ENCODE peak calls at places on chromosomes 5 and 9, in nine cellular contexts. I, K, A, E, L, N, Y, S and Z are unnamed samples.
A peak's percentile ranks its signal among the peaks of the same experiment; 100 is the strongest.

GRCh38 chr5:137470111-137470920 is 28.8 kb downstream of the SPOCK1 start:
- DNase-seq in A (no peak), N (peak; percentile 93), S (no peak), L (no peak), E (peak; percentile 100), K (peak; percentile 81), I (peak; percentile 94), Y (no peak), Z (no peak)

GRCh38 chr9:36276840-36277239 is 18.6 kb upstream of the GNE start:
- DNase-seq in L (no peak), E (peak; percentile 74), Y (no peak), I (peak; percentile 90), N (peak; percentile 54), K (no peak), S (peak; percentile 5), A (no peak), Z (no peak)

GRCh38 chr9:104944356-104944755 is 16.4 kb upstream of the ABCA1 start:
- DNase-seq in I (peak; percentile 70), Y (no peak), K (no peak), E (no peak), S (no peak), L (no peak), A (no peak), N (no peak), Z (no peak)

GRCh38 chr9:93726147-93726546 is 149.8 kb downstream of the PHF2 start:
- DNase-seq in N (no peak), I (no peak), S (no peak), A (no peak), E (no peak), Y (no peak), L (no peak), K (no peak), Z (no peak)

GRCh38 chr9:21994996-21995651 is 533 bp downstream of the CDKN2B-AS1 start:
- DNase-seq in E (peak; percentile 68), L (peak; percentile 88), K (peak; percentile 66), Y (peak; percentile 74), I (peak; percentile 69), N (no peak), S (peak; percentile 36), A (peak; percentile 69), Z (peak; percentile 89)

GRCh38 chr5:172910828-172911627 is 48.2 kb upstream of the RPL26L1 start:
- DNase-seq in S (no peak), K (peak; percentile 94), A (peak; percentile 55), L (peak; percentile 83), N (no peak), E (peak; percentile 98), Y (peak; percentile 29), I (peak; percentile 96), Z (peak; percentile 89)

GRCh38 chr5:77356740-77357139 is 135.4 kb downstream of the WDR41 start:
- DNase-seq in N (peak; percentile 46), K (no peak), S (no peak), I (peak; percentile 65), A (no peak), L (no peak), Y (no peak), E (peak; percentile 78), Z (no peak)

GRCh38 chr5:1795931-1796330 is 3.7 kb downstream of the MRPL36 start:
- DNase-seq in K (no peak), Y (no peak), N (no peak), A (no peak), I (no peak), S (no peak), E (no peak), L (no peak), Z (no peak)

GRCh38 chr9:19442240-19442639 is 33.4 kb downstream of the ACER2 start:
- DNase-seq in I (no peak), E (no peak), N (no peak), K (no peak), Y (no peak), S (no peak), L (no peak), A (no peak), Z (no peak)

GRCh38 chr5:64625678-64626077 is 64.6 kb upstream of the SHISAL2B start:
- DNase-seq in A (no peak), L (no peak), N (peak; percentile 12), E (peak; percentile 77), I (peak; percentile 67), K (no peak), S (no peak), Y (no peak), Z (no peak)

GRCh38 chr5:79756102-79756501 is 66.5 kb downstream of the CMYA5 start:
- DNase-seq in I (no peak), L (no peak), S (no peak), K (no peak), A (no peak), E (no peak), Y (no peak), N (no peak), Z (no peak)

GRCh38 chr5:4977421-4977820 is 162.7 kb upstream of the ADAMTS16 start:
- DNase-seq in I (no peak), L (no peak), E (peak; percentile 1), S (no peak), A (no peak), N (no peak), K (no peak), Y (no peak), Z (no peak)

GRCh38 chr9:77211561-77211960 is 34.2 kb downstream of the VPS13A start:
- DNase-seq in A (no peak), S (no peak), N (no peak), Y (no peak), K (no peak), I (no peak), L (no peak), E (no peak), Z (no peak)

GRCh38 chr9:77221431-77221830 is 44.1 kb downstream of the VPS13A start:
- DNase-seq in E (no peak), I (peak; percentile 69), K (no peak), N (peak; percentile 20), Y (no peak), S (no peak), L (no peak), A (no peak), Z (no peak)

GRCh38 chr9:77218612-77219011 is 41.3 kb downstream of the VPS13A start:
- DNase-seq in A (no peak), S (no peak), E (peak; percentile 79), Y (no peak), N (peak; percentile 18), L (no peak), I (peak; percentile 86), K (no peak), Z (no peak)

GRCh38 chr9:77212801-77213200 is 35.5 kb downstream of the VPS13A start:
- DNase-seq in S (no peak), E (no peak), I (no peak), Y (no peak), K (no peak), N (no peak), A (no peak), L (no peak), Z (no peak)

DNA sequence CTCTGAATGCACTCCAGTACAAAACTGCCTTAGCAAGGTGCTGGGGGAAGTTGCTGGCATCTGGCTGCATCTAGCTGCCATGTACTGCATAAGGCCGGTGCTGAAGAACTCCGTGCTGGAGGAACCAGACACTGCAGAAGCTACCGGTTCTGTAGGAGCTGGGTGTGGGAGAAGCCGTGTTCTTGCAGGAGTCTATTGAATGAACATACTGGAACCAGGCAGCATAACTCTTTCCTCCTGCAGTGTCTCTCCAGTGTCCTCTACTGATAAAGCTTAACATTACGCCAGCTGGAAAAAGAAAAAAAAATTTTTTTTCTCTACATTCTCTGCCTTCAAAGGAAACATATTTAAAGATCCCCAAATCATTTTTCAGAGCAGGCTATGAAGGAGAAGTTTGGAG is 38.5 kb downstream of the VPS13A start:
- DNase-seq in I (peak; percentile 55), A (no peak), Y (no peak), L (no peak), N (no peak), S (peak; percentile 14), E (peak; percentile 27), K (no peak), Z (no peak)
- TF ChIP-seq CTCF in I (peak; percentile 53), A (no peak), Y (peak; percentile 44), L (no peak), N (peak; percentile 48), S (peak; percentile 35), E (peak; percentile 16), K (peak; percentile 37), Z (no peak)

DNA sequence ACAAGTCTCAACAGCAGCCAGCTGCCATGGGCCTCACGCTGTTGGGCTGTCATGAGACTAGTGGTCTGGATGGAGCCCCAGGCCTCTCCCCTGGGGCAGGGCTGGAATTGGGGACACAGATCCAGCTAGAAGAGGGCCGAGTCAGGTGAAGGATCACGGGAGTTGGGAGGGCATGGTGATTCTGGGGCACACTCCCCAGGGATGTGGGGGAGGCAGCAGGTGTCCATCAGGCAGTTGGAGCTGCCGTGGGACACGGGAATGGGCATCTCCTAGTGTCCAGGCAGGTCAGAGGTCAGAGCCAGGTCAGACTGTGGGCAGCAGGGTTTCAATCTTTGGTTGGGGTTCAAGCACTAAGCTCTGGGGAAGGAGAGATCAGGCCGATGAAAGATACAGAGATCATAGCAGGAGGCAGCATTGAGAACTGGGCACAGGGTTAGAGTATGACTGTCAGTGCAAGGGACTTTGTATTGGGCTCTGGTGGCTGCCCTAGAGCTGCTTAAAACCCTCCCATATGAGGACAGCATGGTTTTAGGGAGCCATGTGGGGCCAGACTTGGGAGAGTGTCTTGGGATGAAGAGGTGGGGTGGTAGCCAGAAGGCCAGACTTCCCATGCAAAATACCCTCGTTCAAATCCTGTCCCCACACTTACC is 59.2 kb downstream of the ARHGEF37 start:
- DNase-seq in Y (no peak), N (no peak), S (no peak), L (no peak), I (no peak), E (no peak), K (no peak), A (no peak), Z (no peak)
- H3K4me3 ChIP-seq in Y (no peak overlapping the region), N (no peak overlapping the region), S (no peak overlapping the region), L (no peak overlapping the region), I (no peak overlapping the region), E (peak overlapping the region; percentile 12), K (no peak overlapping the region), A (no peak overlapping the region), Z (peak overlapping the region; percentile 60)

DNA sequence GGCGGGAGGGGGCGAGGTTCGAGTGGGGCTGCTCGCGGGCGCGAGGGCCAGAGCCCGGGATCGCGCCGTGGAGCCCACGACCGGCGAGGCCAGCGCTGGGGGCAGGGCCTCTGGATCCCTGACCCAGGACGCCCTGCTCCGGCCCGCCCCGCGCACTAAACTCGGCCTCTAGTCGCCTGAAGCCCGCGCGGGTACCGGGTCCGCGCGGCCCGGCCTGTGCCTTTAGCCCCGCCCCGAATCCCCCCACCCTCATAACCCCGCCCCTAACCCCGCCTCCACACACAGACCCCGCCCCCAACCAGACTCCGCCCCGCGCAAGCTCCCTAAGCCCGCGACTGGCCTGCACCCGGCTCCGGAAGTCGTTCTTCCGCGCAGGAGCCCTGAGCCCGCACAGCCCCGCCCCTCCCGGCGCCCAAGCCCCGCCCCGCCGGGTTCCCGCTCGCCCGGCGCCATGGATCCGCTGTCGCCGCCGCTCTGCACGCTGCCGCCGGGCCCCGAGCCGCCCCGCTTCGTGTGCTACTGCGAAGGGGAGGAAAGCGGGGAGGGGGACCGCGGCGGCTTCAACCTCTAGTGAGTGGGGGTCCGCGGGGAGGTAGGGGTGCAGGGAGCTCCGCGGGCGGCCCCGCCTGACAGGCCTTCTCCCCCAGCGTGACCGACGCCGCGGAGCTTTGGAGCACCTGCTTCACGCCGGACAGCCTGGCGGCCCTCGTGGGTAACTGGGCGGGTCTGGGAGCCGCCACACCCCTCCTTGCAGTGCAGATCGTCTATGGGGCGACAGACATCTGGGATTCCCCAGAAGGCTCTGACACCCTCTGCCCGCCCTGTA is at the start of gene PAXX:
- DNase-seq in Y (peak; percentile 91), S (peak; percentile 96), N (peak; percentile 57), I (peak; percentile 82), L (peak; percentile 97), K (peak; percentile 89), E (peak; percentile 84), A (peak; percentile 94), Z (peak; percentile 98)
- TF ChIP-seq CTCF in Y (no peak), S (no peak), N (no peak), I (no peak), L (no peak), K (no peak), E (no peak), A (no peak), Z (no peak)

GRCh38 chr9:113807173-113808061 is 68.7 kb upstream of the ZNF618 start:
- DNase-seq in L (no peak), K (peak; percentile 62), S (peak; percentile 53), I (peak; percentile 60), A (peak; percentile 60), E (peak; percentile 68), Y (peak; percentile 63), N (peak; percentile 33), Z (no peak)
- H3K4me3 ChIP-seq in L (peak overlapping the region; percentile 24), K (no peak overlapping the region), S (no peak overlapping the region), I (no peak overlapping the region), A (peak overlapping the region; percentile 36), E (peak overlapping the region; percentile 41), Y (peak overlapping the region; percentile 40), N (no peak overlapping the region), Z (peak overlapping the region; percentile 43)